ENCODE peak calls at places on chromosomes 2 and 18, in seven cellular contexts. D is GM04504; Z is NCI-H1417; E is CD8-positive, alpha-beta T cell; K is ovary; L is NCI-H2171; X is MCF 10A. M is an unnamed sample.

GRCh38 chr2:146634256-146635068 is 1210.4 kb upstream of the ACVR2A start:
- DNase-seq in K (no peak), D (peak; percentile 41), E (no peak), Z (no peak), X (peak; percentile 87), L (no peak), M (no peak)

GRCh38 chr2:75610671-75611070 is 35.9 kb upstream of the MRPL19 start:
- DNase-seq in Z (no peak), D (no peak), E (no peak), L (no peak), K (no peak), X (no peak), M (no peak)

GRCh38 chr2:45339253-45339652 is 271.8 kb downstream of the SRBD1 start:
- DNase-seq in X (no peak), D (no peak), K (no peak), E (no peak), L (no peak), Z (no peak), M (no peak)

GRCh38 chr2:99337931-99338580 is 867 bp downstream of the EIF5B start:
- DNase-seq in X (peak; percentile 23), D (peak; percentile 1), E (peak; percentile 4), Z (peak; percentile 56), L (no peak), K (no peak), M (peak; percentile 75)

GRCh38 chr18:73784853-73785252 is 362.8 kb downstream of the FBXO15 start:
- DNase-seq in Z (no peak), D (no peak), K (no peak), E (no peak), L (no peak), X (no peak), M (no peak)

GRCh38 chr2:238846503-238847431 is 1.1 kb upstream of the TWIST2 start:
- DNase-seq in K (peak; percentile 35), E (no peak), Z (peak; percentile 5), L (no peak), X (no peak), D (no peak), M (no peak)

GRCh38 chr2:72770879-72771461 is 54.9 kb downstream of the EXOC6B start:
- DNase-seq in E (peak; percentile 28), L (peak; percentile 51), Z (peak; percentile 59), X (peak; percentile 83), K (peak; percentile 39), D (no peak), M (peak; percentile 77)

GRCh38 chr2:101089419-101089818 is 61.8 kb downstream of the TBC1D8 start:
- DNase-seq in L (no peak), E (no peak), D (no peak), Z (no peak), K (no peak), X (no peak), M (no peak)

GRCh38 chr18:9834551-9834950 is 51.2 kb upstream of the TXNDC2 start:
- DNase-seq in Z (no peak), D (no peak), X (no peak), E (no peak), L (no peak), K (no peak), M (no peak)

GRCh38 chr2:6800553-6800952 is 65.2 kb downstream of the CMPK2 start:
- DNase-seq in E (no peak), K (no peak), Z (no peak), D (no peak), L (no peak), X (no peak), M (no peak)

GRCh38 chr2:172252154-172252553 is 149.5 kb upstream of the DLX2 start:
- DNase-seq in E (no peak), Z (no peak), D (no peak), L (no peak), X (no peak), K (no peak), M (no peak)

GRCh38 chr18:48800479-48800876 is 150.3 kb downstream of the SMAD7 start:
- DNase-seq in E (no peak), D (no peak), L (no peak), K (peak; percentile 5), X (no peak), Z (no peak), M (no peak)

GRCh38 chr2:72794572-72794971 is 31.3 kb downstream of the EXOC6B start:
- DNase-seq in E (no peak), Z (no peak), D (no peak), K (no peak), L (no peak), X (no peak), M (peak; percentile 43)

GRCh38 chr18:22322251-22322691 is 95.4 kb downstream of the CTAGE1 start:
- DNase-seq in X (no peak), Z (no peak), K (peak; percentile 60), D (no peak), E (no peak), L (no peak), M (no peak)

GRCh38 chr2:32010670-32011565 is at the start of gene MEMO1:
- DNase-seq in L (peak; percentile 91), D (peak; percentile 81), Z (peak; percentile 98), X (peak; percentile 92), E (peak; percentile 87), K (peak; percentile 90), M (peak; percentile 95)

GRCh38 chr2:240996161-240996833 is 2.1 kb upstream of the SNED1 start:
- DNase-seq in Z (no peak), K (no peak), L (no peak), D (no peak), X (no peak), E (no peak), M (no peak)

GRCh38 chr2:75523313-75524275 is 37.1 kb downstream of the EVA1A start:
- DNase-seq in K (no peak), L (no peak), D (no peak), E (no peak), X (peak; percentile 67), Z (no peak), M (peak; percentile 42)

GRCh38 chr2:9408641-9409151 is 14.6 kb downstream of the ITGB1BP1 start:
- DNase-seq in Z (no peak), X (peak; percentile 51), L (peak; percentile 6), K (no peak), E (no peak), D (no peak), M (no peak)

GRCh38 chr2:6780765-6781274 is 84.9 kb downstream of the CMPK2 start:
- DNase-seq in D (no peak), E (no peak), Z (peak; percentile 23), X (peak; percentile 55), L (peak; percentile 96), K (no peak), M (no peak)

GRCh38 chr2:221477697-221478096 is 94.4 kb downstream of the EPHA4 start:
- DNase-seq in X (no peak), L (no peak), D (no peak), E (no peak), Z (no peak), K (no peak), M (no peak)